ENCODE peak calls at places on chromosomes 11 and 22, in five cellular contexts. F, Z, J, L and U are unnamed samples.
A peak's percentile ranks its signal among the peaks of the same experiment; 100 is the strongest.

GRCh38 chr11:65912840-65913239 is 6.0 kb downstream of the C11orf68 start:
- DNase-seq in F (peak; percentile 44), Z (peak; percentile 59), J (no peak), L (peak; percentile 86), U (no peak)

GRCh38 chr11:78202733-78203167 is 14.0 kb downstream of the USP35 start:
- DNase-seq in F (no peak), Z (peak; percentile 22), J (no peak), L (no peak), U (no peak)

GRCh38 chr11:129728571-129728970 is 87.1 kb upstream of the TMEM45B start:
- DNase-seq in F (peak; percentile 1), Z (no peak), J (no peak), L (no peak), U (no peak)

GRCh38 chr11:120089036-120090001 is 48.6 kb downstream of the TRIM29 start:
- DNase-seq in F (no peak), Z (no peak), J (peak; percentile 63), L (no peak), U (no peak)

GRCh38 chr11:112302226-112302868 is 41.7 kb upstream of the PLET1 start:
- DNase-seq in F (no peak), Z (no peak), J (no peak), L (no peak), U (no peak)

GRCh38 chr11:2301631-2302272 is at the start of the genes C11orf21 and TSPAN32:
- DNase-seq in F (no peak), Z (peak; percentile 10), J (peak; percentile 37), L (no peak), U (no peak)

GRCh38 chr11:114782650-114783310 is 104.5 kb downstream of the NXPE2 start:
- DNase-seq in F (no peak), Z (no peak), J (no peak), L (no peak), U (no peak)

GRCh38 chr22:39960791-39961746 is 872 bp downstream of the TMA7B start:
- DNase-seq in F (no peak), Z (peak; percentile 97), J (no peak), L (no peak), U (peak; percentile 96)

GRCh38 chr11:124745835-124746620 is 6.0 kb downstream of the VSIG2 start:
- DNase-seq in F (peak; percentile 38), Z (peak; percentile 37), J (peak; percentile 49), L (peak; percentile 47), U (no peak)

GRCh38 chr11:64534950-64535349 is 56.1 kb upstream of the SLC22A12 start:
- DNase-seq in F (no peak), Z (no peak), J (no peak), L (no peak), U (no peak)

GRCh38 chr11:73240190-73240781 is 22.2 kb downstream of the P2RY2 start:
- DNase-seq in F (no peak), Z (no peak), J (no peak), L (no peak), U (no peak)

GRCh38 chr22:42277988-42278776 is 7.7 kb upstream of the TCF20 start:
- DNase-seq in F (no peak), Z (peak; percentile 73), J (peak; percentile 65), L (peak; percentile 5), U (no peak)